ENCODE peak calls at places on chromosomes 7 and 10, in five cellular contexts. E is GM12865, A is breast epithelium, R is fibroblast of pulmonary artery, Y is brain microvascular endothelial cell. W is an unnamed sample.

GRCh38 chr10:51960494-51960895 is 261.1 kb upstream of the CSTF2T start:
- DNase-seq in E (peak; percentile 37), A (no peak), R (peak; percentile 76), Y (peak; percentile 42), W (no peak)

GRCh38 chr7:18212308-18212707 is 184.7 kb upstream of the PRPS1L1 start:
- DNase-seq in E (no peak), A (no peak), R (peak; percentile 14), Y (no peak), W (no peak)

GRCh38 chr10:81108516-81109199 is 571.0 kb downstream of the SH2D4B start:
- DNase-seq in E (peak; percentile 69), A (no peak), R (no peak), Y (no peak), W (peak; percentile 30)

GRCh38 chr10:90023950-90024349 is 322.6 kb downstream of the KIF20B start:
- DNase-seq in E (no peak), A (no peak), R (no peak), Y (no peak), W (no peak)

GRCh38 chr7:26683277-26683676 is 181.1 kb downstream of the SKAP2 start:
- DNase-seq in E (no peak), A (no peak), R (no peak), Y (no peak), W (no peak)

GRCh38 chr7:40843338-40844026 is 708.7 kb downstream of the SUGCT start:
- DNase-seq in E (no peak), A (no peak), R (peak; percentile 35), Y (peak; percentile 60), W (no peak)

GRCh38 chr10:127431525-127431924 is 117.6 kb upstream of the NPS start:
- DNase-seq in E (no peak), A (no peak), R (no peak), Y (no peak), W (no peak)

GRCh38 chr7:69429817-69430501 is 168.3 kb upstream of the AUTS2 start:
- DNase-seq in E (no peak), A (no peak), R (peak; percentile 7), Y (no peak), W (no peak)

GRCh38 chr7:66013938-66014337 is 31.9 kb upstream of the GUSB start:
- DNase-seq in E (peak; percentile 46), A (peak; percentile 55), R (peak; percentile 74), Y (peak; percentile 56), W (no peak)

GRCh38 chr10:76150139-76150885 is 718.9 kb downstream of the LRMDA start:
- DNase-seq in E (no peak), A (no peak), R (peak; percentile 9), Y (no peak), W (no peak)

GRCh38 chr7:33471636-33472242 is 342.4 kb downstream of the BBS9 start:
- DNase-seq in E (peak; percentile 21), A (no peak), R (no peak), Y (no peak), W (no peak)

GRCh38 chr10:110354322-110354766 is 49.6 kb upstream of the SMNDC1 start:
- DNase-seq in E (peak; percentile 86), A (peak; percentile 85), R (peak; percentile 85), Y (peak; percentile 84), W (peak; percentile 58)

GRCh38 chr7:32535303-32535702 is 40.0 kb downstream of the AVL9 start:
- DNase-seq in E (no peak), A (no peak), R (no peak), Y (no peak), W (no peak)

GRCh38 chr10:73899401-73899780 is 11.5 kb upstream of the PLAU start:
- DNase-seq in E (no peak), A (no peak), R (peak; percentile 81), Y (peak; percentile 87), W (no peak)

GRCh38 chr7:149261321-149261828 is 621 bp upstream of the ZNF783 start:
- DNase-seq in E (peak; percentile 26), A (no peak), R (peak; percentile 22), Y (no peak), W (no peak)

GRCh38 chr7:139738101-139738489 is 39.7 kb downstream of the HIPK2 start:
- DNase-seq in E (no peak), A (no peak), R (peak; percentile 44), Y (peak; percentile 76), W (no peak)

GRCh38 chr7:139741239-139741638 is 36.6 kb downstream of the HIPK2 start:
- DNase-seq in E (no peak), A (no peak), R (no peak), Y (no peak), W (no peak)

GRCh38 chr7:139741813-139742344 is 35.9 kb downstream of the HIPK2 start:
- DNase-seq in E (no peak), A (no peak), R (peak; percentile 70), Y (no peak), W (no peak)

GRCh38 chr7:139738772-139739171 is 39.0 kb downstream of the HIPK2 start:
- DNase-seq in E (no peak), A (no peak), R (no peak), Y (no peak), W (no peak)

GRCh38 chr7:139739863-139740597 is 37.8 kb downstream of the HIPK2 start:
- DNase-seq in E (no peak), A (no peak), R (no peak), Y (no peak), W (no peak)
- H3K4me3 ChIP-seq in E (no peak overlapping the region), A (no peak overlapping the region), R (no peak overlapping the region), Y (no peak overlapping the region), W (no peak overlapping the region)

GRCh38 chr7:38123494-38123893 is 54.6 kb upstream of the STARD3NL start:
- DNase-seq in E (no peak), A (no peak), R (no peak), Y (no peak), W (no peak)

DNA sequence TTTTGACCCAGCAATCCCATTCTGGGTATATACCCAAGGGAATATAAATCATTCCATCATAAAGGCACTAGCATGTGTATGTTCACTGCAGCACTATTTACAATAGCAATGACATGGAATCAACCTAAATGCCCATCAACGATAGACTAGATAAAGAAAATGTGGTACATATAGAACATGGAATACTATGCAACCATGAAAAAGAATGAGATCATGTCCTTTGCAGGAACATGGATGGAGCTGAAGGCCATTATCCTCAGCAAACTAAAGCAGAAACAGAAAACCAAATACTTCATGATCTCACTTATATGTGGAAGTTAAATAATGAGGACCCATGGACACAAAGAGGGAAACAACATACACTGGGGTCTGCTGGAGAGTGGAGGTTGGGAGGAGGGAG is 58.0 kb upstream of the STARD3NL start:
- DNase-seq in E (no peak), A (no peak), R (no peak), Y (no peak), W (no peak)
- TF ChIP-seq CTCF in E (no peak), A (no peak), R (no peak), Y (no peak), W (no peak)

DNA sequence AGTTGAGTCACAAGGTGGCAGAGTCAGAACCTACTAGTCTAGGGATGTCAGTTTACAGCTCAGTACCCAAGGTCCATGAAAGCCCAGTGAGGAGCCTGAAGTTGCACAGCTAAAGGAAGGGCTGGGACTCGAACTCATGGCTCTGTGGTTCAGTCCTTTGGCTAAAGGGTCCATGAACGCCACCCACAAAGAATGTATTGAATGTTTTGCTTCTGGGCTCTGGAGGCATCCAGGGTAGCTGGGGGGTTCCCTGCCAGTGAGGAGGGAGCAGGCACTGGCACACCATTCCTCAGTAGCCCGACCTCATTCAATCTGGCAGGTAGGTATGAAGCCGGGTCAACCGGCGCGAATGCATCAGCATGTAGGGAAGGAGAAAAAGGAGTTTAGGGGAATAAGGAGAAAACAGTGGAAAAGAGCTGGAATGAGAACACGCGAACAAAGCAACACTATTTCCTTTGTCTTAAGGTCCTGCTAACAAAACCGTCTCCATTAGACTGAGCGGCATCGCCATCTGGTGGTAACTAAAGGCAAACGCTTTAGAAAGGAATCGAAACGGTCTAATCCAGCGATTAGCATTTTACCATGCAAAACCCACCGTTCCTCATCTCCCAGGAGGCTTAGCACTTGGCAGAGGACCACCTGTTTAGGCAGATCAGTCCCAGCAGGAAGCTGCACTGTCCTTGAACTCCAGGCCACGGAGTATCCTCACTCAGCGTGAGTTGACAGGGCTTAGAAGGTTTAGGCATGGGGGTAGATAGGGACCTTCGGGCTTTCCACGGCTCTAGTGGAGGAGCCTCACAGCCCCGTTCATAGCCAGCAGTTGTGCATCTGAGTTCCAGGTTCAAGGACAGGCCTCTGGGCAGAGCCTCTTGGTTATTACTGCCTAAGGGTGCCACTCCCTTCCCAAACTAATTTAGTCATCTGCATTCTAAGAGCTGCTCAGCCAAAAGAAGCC is 122.8 kb downstream of the UBE2H start:
- DNase-seq in E (peak; percentile 84), A (no peak), R (peak; percentile 90), Y (peak; percentile 56), W (peak; percentile 52)
- H3K4me3 ChIP-seq in E (no peak overlapping the region), A (peak overlapping the region; percentile 33), R (no peak overlapping the region), Y (peak overlapping the region; percentile 26), W (no peak overlapping the region)

DNA sequence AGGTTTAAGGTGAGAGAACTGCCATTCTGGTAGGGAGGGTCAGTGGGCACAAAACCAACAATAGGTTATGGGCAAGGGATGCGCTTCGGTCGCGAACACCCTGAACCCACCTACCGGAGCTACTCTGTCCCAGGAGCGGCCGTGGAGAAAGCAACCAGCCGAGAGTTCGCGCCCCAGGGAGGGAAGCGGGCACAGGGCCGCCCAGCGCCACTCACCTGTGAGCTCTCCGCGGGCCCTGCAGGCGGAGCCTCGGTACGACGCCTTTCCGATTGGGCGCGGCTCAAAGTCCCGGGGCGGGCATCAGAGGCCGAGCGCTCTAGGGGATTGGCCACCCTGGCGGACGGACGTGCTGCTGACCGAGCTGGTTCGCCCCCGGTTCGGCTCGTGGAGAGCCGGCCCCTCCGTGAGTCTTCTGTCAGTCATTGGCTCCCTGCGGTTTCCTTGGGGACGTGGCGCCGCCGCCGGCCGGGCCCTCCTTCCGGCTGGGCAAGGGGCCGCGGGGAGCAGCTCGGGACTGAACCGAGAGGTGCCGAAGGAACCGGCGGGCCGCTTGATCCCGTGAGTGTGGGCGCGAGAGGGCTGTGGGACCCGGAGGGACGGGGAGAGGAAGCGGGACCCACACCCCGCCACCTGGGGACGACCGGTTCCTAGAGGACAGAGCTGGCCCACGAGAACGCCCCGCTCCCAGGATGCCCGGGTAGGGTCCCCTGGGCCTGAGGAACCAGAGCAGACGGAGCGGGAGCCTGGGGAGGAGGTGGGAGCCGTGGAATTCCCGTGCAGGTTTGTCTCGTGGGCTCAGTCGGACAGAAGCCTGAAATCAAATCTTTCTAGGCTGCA is at the start of gene ENTPD7:
- DNase-seq in E (peak; percentile 97), A (peak; percentile 94), R (peak; percentile 94), Y (peak; percentile 96), W (peak; percentile 84)
- TF ChIP-seq CTCF in E (no peak), A (peak; percentile 59), R (no peak), Y (peak; percentile 37), W (no peak)

GRCh38 chr7:21617916-21618390 is 75.1 kb downstream of the DNAH11 start:
- DNase-seq in E (no peak), A (no peak), R (peak; percentile 95), Y (peak; percentile 81), W (no peak)
- H3K4me3 ChIP-seq in E (no peak overlapping the region), A (no peak overlapping the region), R (peak overlapping the region; percentile 13), Y (no peak overlapping the region), W (no peak overlapping the region)

DNA sequence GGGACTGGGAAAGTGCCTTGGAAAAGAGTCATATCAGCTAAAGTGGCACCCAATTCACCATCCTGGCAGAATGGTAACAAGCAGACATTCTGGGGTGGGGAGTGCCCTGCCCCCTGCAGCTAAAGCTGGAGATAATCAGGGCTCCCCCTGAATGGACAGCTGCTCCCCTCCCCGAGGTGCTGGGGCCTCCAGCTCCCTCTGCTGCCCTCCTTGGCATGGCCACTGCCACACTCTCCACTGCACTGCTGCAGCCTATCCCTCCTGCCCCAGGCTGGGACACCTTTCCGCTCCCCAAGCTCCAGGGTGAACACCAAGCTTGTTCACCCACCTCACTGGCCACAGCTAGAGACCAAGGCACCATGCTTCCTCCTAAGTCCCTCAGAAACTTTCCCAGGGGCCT is 9.8 kb upstream of the PARD3 start:
- DNase-seq in E (no peak), A (no peak), R (no peak), Y (no peak), W (no peak)
- TF ChIP-seq CTCF in E (no peak), A (no peak), R (peak; percentile 17), Y (peak; percentile 57), W (no peak)